ENCODE peak calls at places on chromosomes 6 and 20, in seven cellular contexts. N is activated CD4-positive, alpha-beta T cell treated with anti-CD3 and anti-CD28 coated beads, Interleukin-2, amount 10 ng/mL, durations not matched to agents 7 days and 5 days; F is neural progenitor cell; R is hippocampal formation; W is EL; K is MCF 10A; H is left ventricle myocardium superior. V is an unnamed sample.

GRCh38 chr6:82877213-82878195 is 188.1 kb downstream of the UBE3D start:
- DNase-seq in W (peak), F (no peak), N (no peak), R (no peak), H (no peak), K (peak), V (no peak)

GRCh38 chr6:21745543-21746337 is 152.2 kb downstream of the SOX4 start:
- DNase-seq in H (no peak), W (no peak), K (no peak), F (no peak), R (no peak), N (no peak), V (no peak)

GRCh38 chr6:168167431-168168315 is 88.7 kb upstream of the FRMD1 start:
- DNase-seq in R (no peak), H (no peak), N (no peak), F (no peak), K (no peak), W (no peak), V (no peak)

GRCh38 chr6:90425161-90425641 is 128.6 kb upstream of the BACH2 start:
- DNase-seq in K (no peak), H (no peak), F (no peak), W (no peak), R (no peak), N (no peak), V (no peak)

GRCh38 chr6:167235005-167235404 is 56.1 kb upstream of the UNC93A start:
- DNase-seq in R (no peak), H (no peak), W (no peak), N (no peak), K (no peak), F (no peak), V (no peak)

GRCh38 chr6:145483191-145483996 is 251.9 kb downstream of the EPM2A start:
- DNase-seq in H (no peak), R (no peak), F (no peak), K (peak), N (no peak), W (peak), V (peak)

GRCh38 chr20:11217322-11217989 is 543.7 kb upstream of the JAG1 start:
- DNase-seq in F (no peak), H (no peak), N (no peak), R (no peak), K (no peak), W (peak), V (no peak)

GRCh38 chr6:152295920-152296319 is 341.2 kb downstream of the SYNE1 start:
- DNase-seq in H (no peak), K (no peak), N (no peak), R (no peak), W (no peak), F (no peak), V (no peak)

GRCh38 chr6:73774311-73774766 is 78.3 kb downstream of the CD109 start:
- DNase-seq in N (no peak), W (peak), K (peak), H (peak), R (no peak), F (no peak), V (no peak)

GRCh38 chr20:37955511-37955910 is 52.6 kb downstream of the VSTM2L start:
- DNase-seq in F (no peak), N (no peak), R (no peak), H (no peak), W (no peak), K (no peak), V (no peak)

GRCh38 chr6:14664112-14664592 is 546.6 kb downstream of the CD83 start:
- DNase-seq in K (no peak), N (peak), R (no peak), H (no peak), W (no peak), F (no peak), V (no peak)